ENCODE peak calls at places on chromosome 19, in eight cellular contexts. L is sigmoid colon, S is K562, M is ovary, U is breast epithelium, X is esophagus muscularis mucosa, D is NB4, K is HCT116. Z is an unnamed sample.

GRCh38 chr19:4814625-4815425 is 16.7 kb downstream of the TICAM1 start:
- DNase-seq in L (no peak), S (no peak), M (no peak), U (no peak), X (no peak), D (no peak), K (no peak), Z (no peak)

GRCh38 chr19:7533281-7533819 is 2.2 kb upstream of the PNPLA6 start:
- DNase-seq in L (peak), S (no peak), M (peak), U (peak), X (no peak), D (no peak), K (no peak), Z (no peak)

GRCh38 chr19:16542045-16542893 is at the start of gene CHERP:
- DNase-seq in L (peak), S (peak), M (peak), U (peak), X (peak), D (peak), K (peak), Z (peak)

GRCh38 chr19:10105241-10106099 is 692 bp upstream of the PPAN start:
- DNase-seq in L (no peak), S (peak), M (no peak), U (no peak), X (no peak), D (no peak), K (no peak), Z (no peak)

GRCh38 chr19:45003485-45003884 is 2.2 kb downstream of the RELB start:
- DNase-seq in L (no peak), S (no peak), M (no peak), U (no peak), X (no peak), D (no peak), K (no peak), Z (no peak)

GRCh38 chr19:10286803-10287737 is at the start of gene ICAM4:
- DNase-seq in L (no peak), S (peak), M (peak), U (no peak), X (no peak), D (peak), K (no peak), Z (no peak)

GRCh38 chr19:28694812-28695211 is 518.1 kb downstream of the UQCRFS1 start:
- DNase-seq in L (no peak), S (no peak), M (no peak), U (no peak), X (no peak), D (no peak), K (no peak), Z (no peak)

GRCh38 chr19:7267792-7268736 is 26.1 kb downstream of the INSR start:
- DNase-seq in L (no peak), S (no peak), M (no peak), U (no peak), X (no peak), D (peak), K (no peak), Z (no peak)

GRCh38 chr19:1813197-1813836 is 1.2 kb upstream of the ATP8B3 start:
- DNase-seq in L (no peak), S (no peak), M (no peak), U (no peak), X (no peak), D (no peak), K (no peak), Z (no peak)

GRCh38 chr19:1811942-1812425 is at the start of gene ATP8B3:
- DNase-seq in L (no peak), S (peak), M (no peak), U (no peak), X (no peak), D (no peak), K (no peak), Z (no peak)

GRCh38 chr19:1811472-1811894 is 593 bp downstream of the ATP8B3 start:
- DNase-seq in L (peak), S (peak), M (peak), U (peak), X (no peak), D (peak), K (peak), Z (peak)

GRCh38 chr19:1813837-1814217 is 1.8 kb upstream of the ATP8B3 start:
- DNase-seq in L (no peak), S (no peak), M (peak), U (no peak), X (no peak), D (no peak), K (no peak), Z (no peak)

GRCh38 chr19:1812426-1813196 is 535 bp upstream of the ATP8B3 start:
- DNase-seq in L (peak), S (peak), M (peak), U (peak), X (peak), D (peak), K (peak), Z (peak)
- TF ChIP-seq POLR2A in L (no peak), S (peak), M (peak), U (no peak), X (no peak), D (peak), K (peak), Z (peak)

GRCh38 chr19:18107235-18108083 is 9.9 kb downstream of the MAST3 start:
- DNase-seq in L (no peak), S (no peak), M (no peak), U (no peak), X (no peak), D (peak), K (no peak), Z (no peak)

GRCh38 chr19:18108897-18109296 is 11.3 kb downstream of the MAST3 start:
- DNase-seq in L (no peak), S (no peak), M (no peak), U (no peak), X (no peak), D (no peak), K (no peak), Z (no peak)

GRCh38 chr19:18110833-18111232 is 13.3 kb downstream of the MAST3 start:
- DNase-seq in L (no peak), S (no peak), M (no peak), U (no peak), X (no peak), D (no peak), K (no peak), Z (no peak)

GRCh38 chr19:18109363-18109730 is 11.8 kb downstream of the MAST3 start:
- DNase-seq in L (no peak), S (no peak), M (no peak), U (no peak), X (no peak), D (no peak), K (no peak), Z (no peak)

DNA sequence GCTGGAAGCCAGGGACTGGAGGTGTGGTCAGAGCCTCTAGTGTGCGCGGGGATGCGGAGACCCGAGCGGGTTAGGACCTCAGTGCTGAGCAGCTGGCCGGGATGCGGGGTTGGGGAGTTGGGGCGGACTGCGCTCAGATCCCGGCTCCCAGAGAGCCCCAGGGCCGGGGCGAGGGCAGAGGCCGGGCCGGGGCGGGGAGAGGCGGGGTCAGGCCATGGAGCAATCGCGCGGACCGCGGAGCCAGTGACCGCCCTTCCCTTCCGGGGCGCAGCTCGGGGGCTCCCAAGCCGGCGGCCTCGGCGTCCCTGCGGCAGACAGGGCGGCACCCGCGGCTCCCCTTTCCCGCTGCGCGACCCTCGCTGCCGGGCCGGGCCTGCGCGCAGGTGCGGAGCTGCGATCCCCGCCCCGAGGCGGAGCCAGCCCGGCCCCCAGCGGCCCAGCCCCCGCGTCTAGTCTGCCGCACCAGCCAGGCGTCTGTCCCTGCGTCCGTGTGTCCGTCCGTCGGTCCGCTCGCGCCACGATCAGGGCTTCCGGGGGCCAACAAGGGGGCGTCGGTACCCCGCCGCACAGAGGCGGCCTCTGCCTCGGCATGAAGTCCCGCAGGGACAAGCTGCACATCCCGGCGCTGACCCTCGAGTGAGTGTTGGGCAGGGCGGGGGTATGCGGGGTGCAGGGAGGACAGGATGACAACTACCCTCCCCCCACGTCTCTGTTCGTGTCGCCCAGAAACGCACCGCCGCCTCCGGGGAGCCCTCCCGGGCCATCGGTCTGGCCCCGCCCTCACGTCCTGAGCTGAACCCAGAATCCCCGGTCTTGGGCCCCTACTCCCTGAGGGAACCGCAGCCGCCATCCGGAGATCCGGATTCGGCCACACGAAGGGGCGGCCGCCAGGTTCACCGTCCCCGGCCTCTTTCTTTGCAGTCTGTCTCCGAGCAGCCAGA is 12.4 kb downstream of the MAST3 start:
- DNase-seq in L (peak), S (peak), M (no peak), U (no peak), X (no peak), D (peak), K (no peak), Z (peak)
- TF ChIP-seq POLR2A in L (no peak), S (no peak), M (no peak), U (no peak), X (no peak), D (peak), K (no peak), Z (peak)

DNA sequence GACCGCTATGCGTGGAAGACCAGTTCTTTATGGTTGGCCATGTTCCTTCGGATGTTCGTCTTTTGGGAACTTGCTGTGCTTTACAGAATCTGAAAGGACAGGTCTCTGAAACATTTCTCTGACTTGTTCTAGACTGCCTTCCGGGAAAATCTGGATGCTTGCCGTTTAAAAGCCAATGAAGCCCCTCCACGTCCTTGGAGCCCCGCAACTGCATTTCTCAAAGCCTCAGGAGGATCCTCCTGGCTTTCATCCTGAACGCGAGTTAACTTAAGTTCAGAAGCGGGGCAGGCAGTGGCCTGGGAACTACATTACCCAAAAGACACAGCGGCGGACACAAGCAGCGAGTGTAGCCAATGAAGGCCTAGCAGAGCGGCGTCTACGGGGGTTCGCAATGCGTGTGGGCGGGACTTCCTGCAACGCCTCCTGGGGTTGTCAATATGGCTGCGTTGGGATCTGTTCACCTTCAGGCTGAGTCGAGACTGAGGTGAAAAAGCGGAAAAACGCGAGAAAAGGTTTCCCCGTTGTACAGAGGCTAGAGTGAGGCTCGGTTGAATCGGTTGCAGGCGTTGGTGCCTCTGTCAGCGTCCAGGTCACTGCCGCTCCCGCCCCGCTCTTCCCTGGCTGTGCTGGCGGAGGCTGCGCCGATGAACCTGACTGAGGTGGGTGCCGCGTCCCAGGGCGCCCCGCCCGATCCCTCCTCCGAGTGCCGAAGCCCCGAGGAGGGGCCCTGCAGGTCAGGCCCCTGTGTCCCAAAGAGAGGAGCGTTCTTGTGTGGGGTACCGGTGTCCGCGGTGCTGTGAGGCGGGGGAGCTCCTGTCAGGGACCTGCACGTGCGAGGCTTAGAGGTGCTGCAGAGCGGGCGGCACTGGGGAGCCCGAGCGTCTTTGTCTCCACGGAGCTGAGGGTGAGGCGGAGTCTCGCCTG is at the start of gene ZNF17:
- DNase-seq in L (peak), S (peak), M (peak), U (peak), X (peak), D (peak), K (peak), Z (peak)
- TF ChIP-seq POLR2A in L (peak), S (peak), M (no peak), U (no peak), X (no peak), D (peak), K (peak), Z (peak)

DNA sequence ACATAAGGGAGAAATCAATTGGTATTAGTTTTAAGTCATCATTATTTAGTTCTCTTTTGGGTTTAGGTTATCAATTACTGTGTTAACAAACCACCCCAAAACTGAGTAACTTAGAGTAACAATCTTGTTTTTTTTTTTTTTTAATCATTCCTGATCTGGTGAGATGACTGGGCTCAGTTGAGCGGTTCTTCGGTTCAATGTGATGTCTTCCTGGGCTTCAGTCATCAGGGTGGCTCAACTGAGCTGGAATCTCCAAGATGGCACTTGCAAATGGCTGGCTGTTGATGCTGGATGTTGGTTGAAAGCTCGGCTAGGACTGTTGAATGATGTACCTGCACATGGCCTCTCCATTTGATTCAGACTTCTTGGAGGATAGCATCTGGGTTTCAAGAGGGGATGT is 3.2 kb upstream of the TARM1 start:
- DNase-seq in L (peak), S (no peak), M (no peak), U (no peak), X (no peak), D (no peak), K (no peak), Z (no peak)
- TF ChIP-seq POLR2A in L (no peak), S (no peak), M (no peak), U (no peak), X (no peak), D (no peak), K (no peak), Z (no peak)

GRCh38 chr19:55661826-55662225 is 7.0 kb downstream of the U2AF2 start:
- DNase-seq in L (no peak), S (no peak), M (no peak), U (no peak), X (no peak), D (no peak), K (no peak), Z (no peak)
- TF ChIP-seq POLR2A in L (no peak), S (no peak), M (no peak), U (no peak), X (no peak), D (no peak), K (no peak), Z (no peak)

GRCh38 chr19:2703077-2703437 is 563 bp upstream of the GNG7 start:
- DNase-seq in L (no peak), S (no peak), M (no peak), U (no peak), X (no peak), D (no peak), K (no peak), Z (no peak)

GRCh38 chr19:2700660-2701360 is 1.7 kb downstream of the GNG7 start:
- DNase-seq in L (no peak), S (no peak), M (no peak), U (no peak), X (no peak), D (no peak), K (no peak), Z (no peak)

GRCh38 chr19:2701361-2702169 is 929 bp downstream of the GNG7 start:
- DNase-seq in L (no peak), S (no peak), M (no peak), U (no peak), X (no peak), D (no peak), K (no peak), Z (no peak)

GRCh38 chr19:2703691-2704216 is 1.3 kb upstream of the GNG7 start:
- DNase-seq in L (no peak), S (no peak), M (no peak), U (no peak), X (no peak), D (no peak), K (no peak), Z (no peak)

GRCh38 chr19:2702170-2703076 is at the start of gene GNG7:
- DNase-seq in L (peak), S (peak), M (peak), U (peak), X (peak), D (peak), K (peak), Z (peak)
- TF ChIP-seq POLR2A in L (no peak), S (no peak), M (peak), U (no peak), X (no peak), D (peak), K (peak), Z (peak)

GRCh38 chr19:3270908-3271307 is 46.4 kb downstream of the CELF5 start:
- DNase-seq in L (no peak), S (peak), M (no peak), U (no peak), X (no peak), D (peak), K (peak), Z (peak)

GRCh38 chr19:3268326-3268725 is 43.9 kb downstream of the CELF5 start:
- DNase-seq in L (no peak), S (no peak), M (no peak), U (no peak), X (no peak), D (no peak), K (no peak), Z (no peak)

GRCh38 chr19:3268763-3269162 is 44.3 kb downstream of the CELF5 start:
- DNase-seq in L (no peak), S (no peak), M (no peak), U (no peak), X (no peak), D (no peak), K (no peak), Z (no peak)

GRCh38 chr19:3272532-3272931 is 48.1 kb downstream of the CELF5 start:
- DNase-seq in L (no peak), S (no peak), M (no peak), U (no peak), X (no peak), D (no peak), K (no peak), Z (no peak)

GRCh38 chr19:3269972-3270667 is 45.7 kb downstream of the CELF5 start:
- DNase-seq in L (no peak), S (no peak), M (no peak), U (no peak), X (no peak), D (no peak), K (no peak), Z (no peak)
- TF ChIP-seq POLR2A in L (no peak), S (no peak), M (no peak), U (no peak), X (no peak), D (no peak), K (no peak), Z (no peak)

DNA sequence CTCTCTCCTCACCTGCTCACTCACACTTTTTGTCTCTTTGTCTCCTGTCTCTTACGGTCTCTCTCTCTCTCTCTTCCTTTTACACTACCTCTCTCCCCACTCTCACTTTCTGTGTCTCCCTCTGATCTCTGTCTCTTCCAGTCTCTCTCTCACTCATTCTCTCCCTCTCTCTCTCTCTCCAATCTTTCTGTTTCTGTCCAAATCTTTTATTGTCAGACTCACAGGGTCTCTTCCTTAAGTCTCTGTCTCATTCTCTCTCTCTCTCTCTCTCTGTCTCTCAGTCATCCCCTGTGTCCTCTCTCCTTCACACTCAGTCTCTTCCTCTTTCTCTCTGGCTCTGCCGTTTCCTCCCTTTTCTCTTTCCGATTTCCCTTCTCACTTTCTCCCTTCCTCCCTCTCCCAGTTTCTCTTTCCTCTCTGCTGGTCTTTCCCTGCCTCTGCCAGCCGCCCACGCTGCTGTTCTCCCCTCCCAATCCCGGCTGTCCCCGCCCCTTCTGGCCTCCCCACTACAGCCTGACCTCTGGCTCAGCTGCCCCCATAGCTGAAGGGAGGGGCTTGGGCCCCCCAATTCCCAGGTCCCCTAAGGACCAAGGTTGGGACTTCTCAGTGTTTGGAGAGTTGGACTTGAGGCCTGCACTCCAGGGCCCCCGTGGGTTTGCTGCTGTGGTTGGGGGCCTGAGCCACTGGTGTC is at the start of gene PLEKHA4:
- DNase-seq in L (peak), S (peak), M (peak), U (peak), X (no peak), D (no peak), K (no peak), Z (no peak)
- TF ChIP-seq POLR2A in L (no peak), S (peak), M (peak), U (no peak), X (no peak), D (no peak), K (no peak), Z (no peak)

GRCh38 chr19:46723023-46723461 is 6.1 kb upstream of the PRKD2 start:
- DNase-seq in L (no peak), S (no peak), M (no peak), U (no peak), X (no peak), D (peak), K (no peak), Z (no peak)
- TF ChIP-seq POLR2A in L (no peak), S (no peak), M (no peak), U (no peak), X (no peak), D (peak), K (no peak), Z (no peak)

Z was measured in H54.